ENCODE peak calls at places on chromosome 19, in six cellular contexts. N is lower leg skin, T is WTC11, U is IMR-90, A is PC-3, H is mesothelial cell of epicardium. R is an unnamed sample.

GRCh38 chr19:5585461-5586299 is 17.9 kb upstream of the TINCR start:
- DNase-seq in N (no peak), T (peak; percentile 73), U (no peak), A (no peak), H (peak; percentile 68), R (no peak)

GRCh38 chr19:5707576-5708575 is 12.1 kb downstream of the LONP1 start:
- DNase-seq in N (no peak), T (no peak), U (no peak), A (no peak), H (no peak), R (peak; percentile 83)

GRCh38 chr19:12833418-12833746 is 997 bp downstream of the RTBDN start:
- DNase-seq in N (no peak), T (no peak), U (no peak), A (no peak), H (no peak), R (no peak)

GRCh38 chr19:17041994-17042393 is 15.4 kb upstream of the CPAMD8 start:
- DNase-seq in N (no peak), T (no peak), U (peak; percentile 22), A (no peak), H (no peak), R (peak; percentile 91)

GRCh38 chr19:12676384-12676792 is 5.3 kb downstream of the DHPS start:
- DNase-seq in N (peak; percentile 96), T (peak; percentile 97), U (peak; percentile 66), A (peak; percentile 92), H (peak; percentile 92), R (peak; percentile 94)

GRCh38 chr19:54338521-54338920 is 441 bp downstream of the LILRA4 start:
- DNase-seq in N (peak; percentile 66), T (no peak), U (no peak), A (no peak), H (no peak), R (no peak)

GRCh38 chr19:7856277-7856581 is 18.0 kb downstream of the PRR36 start:
- DNase-seq in N (no peak), T (no peak), U (no peak), A (no peak), H (no peak), R (no peak)

GRCh38 chr19:46368116-46368515 is 21.2 kb downstream of the PPP5C start:
- DNase-seq in N (peak; percentile 53), T (no peak), U (no peak), A (no peak), H (no peak), R (no peak)

GRCh38 chr19:12796146-12797071 is 5.1 kb downstream of the JUNB start:
- DNase-seq in N (peak; percentile 94), T (peak; percentile 86), U (peak; percentile 81), A (peak; percentile 94), H (peak; percentile 81), R (no peak)

GRCh38 chr19:19533826-19534225 is 4.2 kb upstream of the CILP2 start:
- DNase-seq in N (no peak), T (no peak), U (no peak), A (no peak), H (no peak), R (no peak)

GRCh38 chr19:46881092-46881491 is 20.3 kb downstream of the ARHGAP35 start:
- DNase-seq in N (no peak), T (no peak), U (no peak), A (no peak), H (no peak), R (no peak)

GRCh38 chr19:6604906-6605305 is 14.0 kb upstream of the CD70 start:
- DNase-seq in N (no peak), T (no peak), U (no peak), A (no peak), H (no peak), R (peak; percentile 40)

GRCh38 chr19:56140583-56141415 is at the start of gene ZNF444:
- DNase-seq in N (peak; percentile 100), T (peak; percentile 99), U (peak; percentile 99), A (peak; percentile 99), H (peak; percentile 99), R (peak; percentile 100)

GRCh38 chr19:34475026-34475974 is 6.3 kb upstream of the WTIP start:
- DNase-seq in N (peak; percentile 48), T (no peak), U (peak; percentile 91), A (peak; percentile 70), H (no peak), R (no peak)

GRCh38 chr19:56199686-56200085 is 2.1 kb upstream of the ZSCAN5B start:
- DNase-seq in N (no peak), T (no peak), U (no peak), A (no peak), H (no peak), R (no peak)

GRCh38 chr19:15249912-15250634 is 17.8 kb upstream of the EPHX3 start:
- DNase-seq in N (no peak), T (no peak), U (peak; percentile 95), A (no peak), H (no peak), R (peak; percentile 89)

GRCh38 chr19:11813801-11814706 is at the start of gene ZNF440:
- DNase-seq in N (peak; percentile 99), T (peak; percentile 98), U (peak; percentile 92), A (peak; percentile 98), H (peak; percentile 97), R (peak; percentile 97)

GRCh38 chr19:6667114-6667627 is 2.8 kb downstream of the TNFSF14 start:
- DNase-seq in N (no peak), T (no peak), U (no peak), A (peak; percentile 94), H (no peak), R (no peak)

GRCh38 chr19:8512991-8513686 is 828 bp downstream of the ZNF414 start:
- DNase-seq in N (no peak), T (no peak), U (no peak), A (no peak), H (no peak), R (no peak)

GRCh38 chr19:46634656-46635218 is 1.3 kb downstream of the GNG8 start:
- DNase-seq in N (no peak), T (peak; percentile 41), U (no peak), A (no peak), H (no peak), R (no peak)

GRCh38 chr19:40613669-40614594 is 12.8 kb downstream of the LTBP4 start:
- DNase-seq in N (peak; percentile 97), T (peak; percentile 90), U (peak; percentile 72), A (no peak), H (peak; percentile 79), R (peak; percentile 93)

GRCh38 chr19:30719991-30720329 is 347.8 kb downstream of the ZNF536 start:
- DNase-seq in N (peak; percentile 83), T (peak; percentile 20), U (no peak), A (no peak), H (no peak), R (no peak)

GRCh38 chr19:33553530-33554310 is 32.1 kb upstream of the PEPD start:
- DNase-seq in N (no peak), T (no peak), U (no peak), A (no peak), H (no peak), R (no peak)

GRCh38 chr19:47280183-47280797 is 5.6 kb downstream of the INAFM1 start:
- DNase-seq in N (no peak), T (peak; percentile 87), U (no peak), A (peak; percentile 44), H (no peak), R (no peak)

GRCh38 chr19:43798546-43799409 is 3.5 kb downstream of the LYPD5 start:
- DNase-seq in N (peak; percentile 91), T (peak; percentile 78), U (no peak), A (peak; percentile 76), H (peak; percentile 65), R (no peak)

GRCh38 chr19:10431254-10431942 is 11.1 kb downstream of the PDE4A start:
- DNase-seq in N (no peak), T (peak; percentile 34), U (no peak), A (peak; percentile 37), H (no peak), R (no peak)

GRCh38 chr19:800360-801029 is 3.2 kb downstream of the PTBP1 start:
- DNase-seq in N (no peak), T (no peak), U (no peak), A (peak; percentile 61), H (no peak), R (no peak)

GRCh38 chr19:45161715-45162463 is 1.1 kb upstream of the NKPD1 start:
- DNase-seq in N (no peak), T (peak; percentile 79), U (peak; percentile 28), A (peak; percentile 25), H (peak; percentile 68), R (no peak)
- TF ChIP-seq CTCF in N (no peak), T (peak; percentile 18), U (peak; percentile 64), A (peak; percentile 60), H (peak; percentile 47), R (peak; percentile 67)

GRCh38 chr19:29634731-29635130 is 28.6 kb downstream of the POP4 start:
- DNase-seq in N (no peak), T (no peak), U (no peak), A (no peak), H (no peak), R (no peak)

GRCh38 chr19:29634002-29634401 is 27.9 kb downstream of the POP4 start:
- DNase-seq in N (no peak), T (no peak), U (no peak), A (no peak), H (no peak), R (no peak)

GRCh38 chr19:29636553-29637325 is 28.5 kb upstream of the PLEKHF1 start:
- DNase-seq in N (no peak), T (no peak), U (no peak), A (no peak), H (no peak), R (no peak)

GRCh38 chr19:29639086-29639485 is 26.2 kb upstream of the PLEKHF1 start:
- DNase-seq in N (peak; percentile 61), T (no peak), U (no peak), A (no peak), H (no peak), R (no peak)

GRCh38 chr19:29635963-29636362 is 29.3 kb upstream of the PLEKHF1 start:
- DNase-seq in N (no peak), T (no peak), U (no peak), A (no peak), H (no peak), R (no peak)
- TF ChIP-seq CTCF in N (no peak), T (no peak), U (no peak), A (no peak), H (no peak), R (no peak)

GRCh38 chr19:32460476-32460875 is 54.9 kb downstream of the DPY19L3 start:
- DNase-seq in N (no peak), T (no peak), U (no peak), A (no peak), H (no peak), R (no peak)

GRCh38 chr19:32465176-32465575 is 59.6 kb downstream of the DPY19L3 start:
- DNase-seq in N (no peak), T (no peak), U (no peak), A (no peak), H (no peak), R (no peak)

GRCh38 chr19:32469796-32470195 is 64.2 kb downstream of the DPY19L3 start:
- DNase-seq in N (no peak), T (no peak), U (peak; percentile 50), A (no peak), H (no peak), R (no peak)

GRCh38 chr19:32459199-32459865 is 53.8 kb downstream of the DPY19L3 start:
- DNase-seq in N (no peak), T (no peak), U (no peak), A (no peak), H (no peak), R (no peak)

GRCh38 chr19:32464279-32464678 is 58.7 kb downstream of the DPY19L3 start:
- DNase-seq in N (no peak), T (no peak), U (peak; percentile 10), A (peak; percentile 42), H (no peak), R (no peak)
- TF ChIP-seq CTCF in N (no peak), T (no peak), U (peak; percentile 21), A (peak; percentile 53), H (no peak), R (peak; percentile 59)

GRCh38 chr19:2362039-2362969 is 2.2 kb downstream of the TMPRSS9 start:
- DNase-seq in N (no peak), T (no peak), U (no peak), A (no peak), H (no peak), R (no peak)
- TF ChIP-seq CTCF in N (peak; percentile 19), T (no peak), U (no peak), A (no peak), H (no peak), R (no peak)

R was measured in osteocyte.